ENCODE peak calls at places on chromosomes 3 and 15, in nine cellular contexts. W is osteoblast; G is hepatocyte; H is spleen; O is suprapubic skin; C is IMR-90; R is left ventricle myocardium inferior; D is CD4-positive, CD25-positive, alpha-beta regulatory T cell; Q is endothelial cell of umbilical vein. S is an unnamed sample. For H3K9me3, the result is how much of the 10 kb centered on the place peaks cover.

GRCh38 chr3:84510007-84510406 is 448.8 kb upstream of the CADM2 start:
- DNase-seq in W (no peak), G (no peak), H (no peak), O (no peak), C (no peak), R (no peak), D (no peak), Q (no peak), S (no peak)

GRCh38 chr3:155218470-155218869 is 75.0 kb downstream of the STRIT1 start:
- DNase-seq in W (no peak), G (no peak), H (no peak), O (no peak), C (no peak), R (no peak), D (no peak), Q (no peak), S (no peak)

GRCh38 chr15:47411733-47412530 is 305.4 kb upstream of the SEMA6D start:
- DNase-seq in W (no peak), G (no peak), H (no peak), O (no peak), C (no peak), R (no peak), D (no peak), Q (peak), S (no peak)

GRCh38 chr3:188220097-188220788 is 66.3 kb downstream of the LPP start:
- DNase-seq in W (no peak), G (no peak), H (no peak), O (no peak), C (peak), R (no peak), D (no peak), Q (no peak), S (no peak)

GRCh38 chr3:17491601-17492000 is 250.8 kb downstream of the TBC1D5 start:
- DNase-seq in W (no peak), G (no peak), H (no peak), O (no peak), C (peak), R (no peak), D (no peak), Q (peak), S (no peak)

GRCh38 chr15:56598991-56599390 is 134.1 kb upstream of the MNS1 start:
- DNase-seq in W (no peak), G (no peak), H (no peak), O (no peak), C (peak), R (no peak), D (no peak), Q (no peak), S (no peak)

GRCh38 chr3:17901893-17902292 is 159.5 kb upstream of the TBC1D5 start:
- DNase-seq in W (peak), G (no peak), H (no peak), O (no peak), C (no peak), R (no peak), D (no peak), Q (no peak), S (no peak)

GRCh38 chr3:49869525-49870126 is at the start of gene CAMKV:
- DNase-seq in W (peak), G (peak), H (peak), O (no peak), C (no peak), R (no peak), D (peak), Q (no peak), S (no peak)

GRCh38 chr3:133896002-133896761 is 500 bp upstream of the RAB6B start:
- DNase-seq in W (peak), G (peak), H (no peak), O (no peak), C (no peak), R (no peak), D (no peak), Q (no peak), S (peak)

GRCh38 chr15:62647195-62647865 is 395.2 kb upstream of the TPM1 start:
- DNase-seq in W (peak), G (no peak), H (no peak), O (no peak), C (peak), R (no peak), D (no peak), Q (no peak), S (peak)

GRCh38 chr3:33355611-33356010 is 78.4 kb downstream of the FBXL2 start:
- DNase-seq in W (peak), G (peak), H (no peak), O (no peak), C (peak), R (no peak), D (no peak), Q (peak), S (no peak)

GRCh38 chr3:48697952-48698351 is 12.2 kb upstream of the NCKIPSD start:
- DNase-seq in W (no peak), G (no peak), H (no peak), O (no peak), C (no peak), R (no peak), D (no peak), Q (no peak), S (no peak)

GRCh38 chr3:122962149-122962548 is 65.4 kb downstream of the SEMA5B start:
- DNase-seq in W (no peak), G (no peak), H (peak), O (no peak), C (no peak), R (no peak), D (no peak), Q (no peak), S (no peak)

GRCh38 chr3:150956376-150956775 is 16.2 kb downstream of the CLRN1 start:
- DNase-seq in W (no peak), G (peak), H (no peak), O (no peak), C (peak), R (no peak), D (no peak), Q (no peak), S (no peak)

GRCh38 chr3:124032351-124032880 is 40.5 kb upstream of the ROPN1 start:
- DNase-seq in W (no peak), G (peak), H (no peak), O (no peak), C (no peak), R (peak), D (no peak), Q (no peak), S (peak)

GRCh38 chr3:123080864-123081562 is 14.2 kb downstream of the PDIA5 start:
- DNase-seq in W (no peak), G (peak), H (no peak), O (no peak), C (no peak), R (no peak), D (no peak), Q (peak), S (no peak)

GRCh38 chr3:94101860-94102259 is 39.0 kb downstream of the NSUN3 start:
- DNase-seq in W (no peak), G (no peak), H (no peak), O (no peak), C (peak), R (no peak), D (peak), Q (peak), S (no peak)

GRCh38 chr3:190225186-190225692 is 97.0 kb downstream of the CLDN1 start:
- DNase-seq in W (no peak), G (peak), H (no peak), O (no peak), C (peak), R (no peak), D (peak), Q (peak), S (no peak)

GRCh38 chr3:59472541-59472940 is 422.7 kb upstream of the CFAP20DC start:
- DNase-seq in W (peak), G (no peak), H (no peak), O (no peak), C (no peak), R (no peak), D (no peak), Q (no peak), S (no peak)

GRCh38 chr3:127100459-127101410 is 92.2 kb upstream of the PRR23E start:
- DNase-seq in W (peak), G (no peak), H (peak), O (no peak), C (no peak), R (no peak), D (no peak), Q (no peak), S (no peak)

GRCh38 chr3:136516095-136516494 is 236.1 kb downstream of the STAG1 start:
- DNase-seq in W (no peak), G (no peak), H (no peak), O (no peak), C (no peak), R (no peak), D (no peak), Q (no peak), S (no peak)

GRCh38 chr15:41827290-41827879 is 507 bp upstream of the JMJD7 start:
- DNase-seq in W (peak), G (peak), H (no peak), O (no peak), C (no peak), R (peak), D (no peak), Q (peak), S (no peak)

GRCh38 chr15:65032823-65033537 is 3.5 kb upstream of the MTFMT start:
- DNase-seq in W (peak), G (peak), H (peak), O (no peak), C (peak), R (peak), D (peak), Q (peak), S (no peak)

GRCh38 chr15:82530606-82531379 is 9.5 kb downstream of the RPS17 start:
- DNase-seq in W (peak), G (peak), H (peak), O (no peak), C (peak), R (peak), D (peak), Q (peak), S (no peak)

GRCh38 chr3:43709022-43709421 is 18.3 kb downstream of the ABHD5 start:
- DNase-seq in W (no peak), G (no peak), H (no peak), O (no peak), C (peak), R (no peak), D (no peak), Q (no peak), S (no peak)

GRCh38 chr3:120615863-120616599 is 19.9 kb downstream of the NDUFB4 start:
- DNase-seq in W (no peak), G (no peak), H (no peak), O (no peak), C (peak), R (peak), D (no peak), Q (peak), S (no peak)

GRCh38 chr15:66041276-66041675 is 172.0 kb downstream of the RAB11A start:
- DNase-seq in W (no peak), G (no peak), H (no peak), O (no peak), C (no peak), R (no peak), D (no peak), Q (no peak), S (no peak)

GRCh38 chr3:132570011-132570410 is 27.1 kb upstream of the ACKR4 start:
- DNase-seq in W (no peak), G (no peak), H (no peak), O (no peak), C (no peak), R (no peak), D (no peak), Q (no peak), S (no peak)

GRCh38 chr3:44721231-44722102 is 8.0 kb upstream of the ZNF501 start:
- DNase-seq in W (no peak), G (no peak), H (no peak), O (no peak), C (peak), R (no peak), D (no peak), Q (no peak), S (no peak)
- H3K9me3 ChIP-seq in W (under half), G (under half), H (half or more), O (half or more), C (half or more), R (half or more), D (half or more), Q (under half), S (under half)

GRCh38 chr3:21220944-21221343 is 530.1 kb downstream of the ZNF385D start:
- DNase-seq in W (no peak), G (no peak), H (no peak), O (no peak), C (no peak), R (no peak), D (no peak), Q (no peak), S (no peak)

GRCh38 chr3:21226086-21226485 is 524.9 kb downstream of the ZNF385D start:
- DNase-seq in W (no peak), G (no peak), H (no peak), O (no peak), C (no peak), R (peak), D (no peak), Q (no peak), S (no peak)
- H3K9me3 ChIP-seq in W (under half), G (under half), H (under half), O (under half), C (under half), R (under half), D (under half), Q (under half), S (under half)

DNA sequence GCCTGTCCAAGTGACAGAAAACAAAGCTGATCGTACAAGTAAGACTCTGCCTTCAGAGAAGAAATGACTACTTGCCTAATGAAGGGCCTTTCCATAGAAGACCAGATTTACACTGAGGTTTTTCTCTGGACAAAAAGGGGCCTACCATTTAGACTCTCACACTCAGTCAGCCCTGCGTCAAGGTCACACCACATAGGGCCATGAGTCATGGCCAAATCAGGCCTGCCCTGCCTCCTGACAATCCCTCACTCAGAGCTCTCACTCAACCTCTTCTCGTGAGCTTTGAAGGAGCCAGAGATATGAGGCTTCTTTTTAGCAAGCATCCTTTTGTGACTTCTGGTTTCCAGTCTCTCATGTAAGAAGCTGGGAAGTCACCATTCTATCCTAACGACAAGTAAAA is 68.1 kb upstream of the NMNAT3 start:
- DNase-seq in W (no peak), G (peak), H (no peak), O (no peak), C (peak), R (no peak), D (no peak), Q (no peak), S (peak)
- H3K9me3 ChIP-seq in W (under half), G (under half), H (under half), O (under half), C (under half), R (under half), D (under half), Q (under half), S (under half)

GRCh38 chr3:196790636-196791035 is 51.0 kb downstream of the PAK2 start:
- DNase-seq in W (no peak), G (no peak), H (no peak), O (no peak), C (no peak), R (no peak), D (no peak), Q (no peak), S (no peak)

GRCh38 chr3:196793224-196793623 is 53.6 kb downstream of the PAK2 start:
- DNase-seq in W (peak), G (peak), H (no peak), O (no peak), C (peak), R (no peak), D (no peak), Q (peak), S (no peak)

GRCh38 chr3:196788509-196788908 is 48.9 kb downstream of the PAK2 start:
- DNase-seq in W (no peak), G (no peak), H (no peak), O (no peak), C (peak), R (no peak), D (no peak), Q (no peak), S (no peak)

GRCh38 chr3:196792771-196793170 is 53.1 kb downstream of the PAK2 start:
- DNase-seq in W (peak), G (peak), H (no peak), O (no peak), C (peak), R (no peak), D (no peak), Q (peak), S (no peak)

DNA sequence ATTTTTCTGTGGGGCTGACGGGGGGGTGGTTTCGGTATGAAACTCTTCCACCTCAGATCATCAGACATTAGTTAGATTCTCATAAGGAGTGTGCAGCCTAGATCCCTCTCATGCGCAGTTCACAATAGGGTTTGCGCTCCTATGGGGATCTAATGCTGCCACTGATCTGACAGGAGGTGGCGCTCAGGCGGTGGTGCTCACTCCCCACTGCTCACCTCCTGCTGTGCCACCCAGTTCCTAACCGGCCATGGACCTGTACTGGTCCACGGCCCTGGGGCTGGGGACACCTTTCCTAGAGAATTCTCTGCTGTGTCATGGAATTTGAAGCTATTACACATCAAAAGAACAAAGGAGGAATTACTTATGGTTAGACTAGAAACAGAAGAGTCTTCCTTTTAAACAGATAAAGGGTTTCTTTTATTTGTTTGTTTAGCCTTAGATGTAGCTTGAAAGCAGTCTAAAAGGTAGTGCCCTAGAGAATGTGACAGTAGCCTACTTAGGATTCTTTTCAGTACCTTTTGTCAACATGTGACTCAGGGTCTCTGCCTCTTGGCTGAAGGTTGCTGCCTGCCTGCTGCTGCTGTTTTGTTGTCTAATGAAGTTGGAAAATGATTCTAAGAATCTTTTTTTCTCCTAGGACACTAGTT is 50.2 kb downstream of the PAK2 start:
- DNase-seq in W (peak), G (no peak), H (no peak), O (no peak), C (no peak), R (no peak), D (no peak), Q (no peak), S (no peak)
- H3K9me3 ChIP-seq in W (under half), G (under half), H (under half), O (under half), C (under half), R (under half), D (under half), Q (under half), S (under half)

S was measured in esophagus muscularis mucosa.